ENCODE peak calls at places on chromosomes 1 and 21, in eight cellular contexts. D, G, B, M, Y, X, O and L are unnamed samples.
A peak's percentile ranks its signal among the peaks of the same experiment; 100 is the strongest.

GRCh38 chr1:58874757-58875755 is 91.2 kb upstream of the JUN start:
- DNase-seq in D (no peak), G (no peak), B (no peak), M (peak; percentile 53), Y (no peak), X (no peak), O (peak; percentile 70), L (no peak)

GRCh38 chr1:24117722-24118409 is 5.9 kb upstream of the MYOM3 start:
- DNase-seq in D (peak; percentile 56), G (peak; percentile 67), B (no peak), M (no peak), Y (no peak), X (no peak), O (no peak), L (no peak)

GRCh38 chr1:180926164-180926981 is 13.7 kb downstream of the KIAA1614 start:
- DNase-seq in D (no peak), G (no peak), B (no peak), M (peak; percentile 70), Y (no peak), X (peak; percentile 9), O (peak; percentile 6), L (no peak)

GRCh38 chr1:118944546-118944945 is 43.6 kb downstream of the TBX15 start:
- DNase-seq in D (no peak), G (no peak), B (no peak), M (no peak), Y (no peak), X (no peak), O (no peak), L (no peak)

GRCh38 chr21:29704719-29705118 is 235.1 kb downstream of the GRIK1 start:
- DNase-seq in D (no peak), G (no peak), B (no peak), M (no peak), Y (no peak), X (no peak), O (no peak), L (no peak)

GRCh38 chr1:1073743-1074587 is at the start of gene RNF223:
- DNase-seq in D (no peak), G (peak; percentile 88), B (no peak), M (no peak), Y (no peak), X (no peak), O (no peak), L (no peak)

GRCh38 chr1:169094897-169095569 is 11.5 kb upstream of the ATP1B1 start:
- DNase-seq in D (no peak), G (peak; percentile 27), B (no peak), M (no peak), Y (no peak), X (no peak), O (no peak), L (no peak)

GRCh38 chr21:26798856-26799751 is 46.1 kb downstream of the ADAMTS1 start:
- DNase-seq in D (no peak), G (no peak), B (no peak), M (no peak), Y (no peak), X (no peak), O (no peak), L (no peak)

GRCh38 chr1:84479998-84480397 is 932 bp downstream of the RPF1 start:
- DNase-seq in D (no peak), G (no peak), B (no peak), M (no peak), Y (no peak), X (no peak), O (no peak), L (no peak)

GRCh38 chr1:25989860-25990650 is 7.8 kb downstream of the PAFAH2 start:
- DNase-seq in D (no peak), G (no peak), B (no peak), M (no peak), Y (no peak), X (no peak), O (no peak), L (no peak)

GRCh38 chr1:215754112-215754511 is 187.0 kb downstream of the KCTD3 start:
- DNase-seq in D (no peak), G (no peak), B (no peak), M (no peak), Y (no peak), X (no peak), O (no peak), L (no peak)

GRCh38 chr1:41672173-41672572 is 187.7 kb upstream of the EDN2 start:
- DNase-seq in D (peak; percentile 37), G (no peak), B (no peak), M (no peak), Y (no peak), X (peak; percentile 58), O (peak; percentile 47), L (no peak)

GRCh38 chr1:20569523-20570098 is 17.2 kb downstream of the FAM43B start:
- DNase-seq in D (no peak), G (no peak), B (no peak), M (no peak), Y (no peak), X (no peak), O (no peak), L (no peak)

GRCh38 chr1:151056149-151056548 is 3.3 kb downstream of the CDC42SE1 start:
- DNase-seq in D (no peak), G (no peak), B (no peak), M (no peak), Y (no peak), X (no peak), O (no peak), L (no peak)

GRCh38 chr1:78038071-78038470 is 7.7 kb upstream of the GIPC2 start:
- DNase-seq in D (peak; percentile 25), G (no peak), B (no peak), M (no peak), Y (no peak), X (no peak), O (peak; percentile 8), L (no peak)

GRCh38 chr1:213661346-213661745 is 326.4 kb upstream of the PROX1 start:
- DNase-seq in D (no peak), G (no peak), B (no peak), M (no peak), Y (no peak), X (no peak), O (no peak), L (no peak)

GRCh38 chr1:145720878-145721671 is 1.8 kb downstream of the CD160 start:
- DNase-seq in D (peak; percentile 61), G (peak; percentile 71), B (peak; percentile 83), M (peak; percentile 54), Y (peak; percentile 51), X (no peak), O (no peak), L (peak; percentile 58)

GRCh38 chr1:171126504-171126903 is 35.8 kb downstream of the FMO3 start:
- DNase-seq in D (no peak), G (no peak), B (no peak), M (no peak), Y (no peak), X (no peak), O (no peak), L (no peak)

GRCh38 chr1:30368841-30369240 is 354.5 kb downstream of the MATN1 start:
- DNase-seq in D (no peak), G (no peak), B (no peak), M (no peak), Y (no peak), X (no peak), O (no peak), L (no peak)

GRCh38 chr1:230891413-230891812 is 23.1 kb upstream of the C1orf198 start:
- DNase-seq in D (no peak), G (no peak), B (no peak), M (no peak), Y (no peak), X (no peak), O (no peak), L (no peak)

GRCh38 chr1:60103186-60103585 is 29.6 kb upstream of the C1orf87 start:
- DNase-seq in D (no peak), G (no peak), B (no peak), M (no peak), Y (no peak), X (peak; percentile 59), O (peak; percentile 74), L (no peak)

DNA sequence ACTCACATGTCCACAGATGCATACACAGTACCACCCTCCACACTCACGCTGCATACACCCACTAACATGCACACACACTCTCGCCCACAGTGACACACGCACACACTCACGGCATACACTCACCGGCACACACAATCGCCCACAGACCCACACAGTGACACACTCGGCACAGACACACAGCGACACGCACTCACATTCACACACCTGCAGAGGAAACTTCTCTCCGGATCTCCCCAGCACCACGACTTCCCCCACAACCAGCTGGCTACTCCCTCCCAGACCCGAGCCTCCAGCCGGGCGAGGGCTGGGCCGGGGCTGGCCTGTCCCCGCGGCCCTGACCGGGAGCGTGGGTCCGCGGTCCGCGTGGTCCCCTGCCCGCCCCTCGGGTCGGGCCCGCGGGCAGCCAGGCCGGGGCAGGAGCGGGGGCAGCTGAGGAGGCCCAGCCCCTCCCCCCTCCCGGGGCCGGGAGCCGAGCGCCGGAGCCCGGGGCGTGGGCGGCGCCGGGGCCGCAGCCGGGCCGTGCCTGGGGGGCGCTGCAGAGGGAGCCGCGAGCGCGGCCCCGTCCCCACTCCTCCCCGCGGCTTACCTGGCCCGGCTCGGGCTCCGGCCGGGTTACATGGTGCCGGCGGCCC is 469 bp downstream of the DLGAP3 start:
- DNase-seq in D (no peak), G (no peak), B (no peak), M (no peak), Y (no peak), X (no peak), O (no peak), L (no peak)
- TF ChIP-seq CTCF in D (no peak), G (no peak), B (no peak), M (no peak), Y (no peak), X (no peak), O (no peak), L (no peak)

GRCh38 chr1:193104906-193105820 is at the start of gene GLRX2:
- DNase-seq in D (peak; percentile 88), G (peak; percentile 89), B (peak; percentile 56), M (peak; percentile 83), Y (peak; percentile 61), X (peak; percentile 33), O (peak; percentile 45), L (peak; percentile 79)
- TF ChIP-seq CTCF in D (no peak), G (no peak), B (no peak), M (no peak), Y (no peak), X (no peak), O (no peak), L (peak; percentile 25)

DNA sequence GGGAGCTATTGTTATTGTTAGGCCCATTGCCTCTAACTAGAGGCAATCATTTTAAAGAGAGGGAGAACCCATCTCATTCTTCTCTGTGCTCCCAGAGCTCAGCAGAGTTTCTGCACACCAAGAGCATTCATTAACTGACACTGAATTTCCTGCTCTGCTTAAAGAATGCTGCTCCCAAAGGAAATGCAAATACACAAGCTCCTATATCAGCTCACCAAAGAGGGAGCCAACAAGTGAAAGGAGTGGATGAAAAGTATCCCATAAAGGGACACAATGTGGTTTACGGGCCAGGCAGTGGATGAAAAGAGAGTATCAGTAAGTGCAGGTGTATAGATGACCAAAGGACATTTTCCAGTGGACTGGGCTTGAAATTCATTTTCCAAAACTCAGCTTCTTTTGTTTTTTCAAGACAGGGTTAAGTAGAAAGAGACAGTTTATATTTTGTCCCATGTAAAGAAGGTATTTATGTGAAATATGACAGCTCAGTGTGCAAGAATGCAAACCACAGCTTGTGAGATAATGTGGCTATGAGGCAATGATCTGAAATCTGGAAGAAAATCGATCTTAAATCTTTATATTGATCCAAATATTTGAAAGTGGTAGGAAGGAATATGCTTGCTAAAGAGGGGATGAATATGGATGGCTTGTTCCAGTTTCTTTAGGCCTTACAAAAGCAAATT is 207.7 kb upstream of the CAMK1G start:
- DNase-seq in D (no peak), G (no peak), B (no peak), M (no peak), Y (no peak), X (no peak), O (no peak), L (no peak)
- TF ChIP-seq CTCF in D (no peak), G (no peak), B (no peak), M (no peak), Y (no peak), X (no peak), O (no peak), L (no peak)

GRCh38 chr21:46397211-46397905 is 61.3 kb upstream of the DIP2A start:
- DNase-seq in D (no peak), G (no peak), B (no peak), M (no peak), Y (no peak), X (no peak), O (no peak), L (no peak)
- TF ChIP-seq CTCF in D (no peak), G (no peak), B (no peak), M (no peak), Y (no peak), X (no peak), O (no peak), L (no peak)